ENCODE peak calls at places on chromosomes 7 and 10, in six cellular contexts. U is stimulated activated CD8-positive, alpha-beta memory T cell treated with anti-CD3 and anti-CD28 coated beads, Interleukin-2, amount 100 ng/mL, for 48 hours; F is CD8-positive, alpha-beta T cell; N is caudate nucleus; S is fibroblast of lung; L is stimulated activated CD4-positive, alpha-beta T cell treated with anti-CD3 and anti-CD28 coated beads, Interleukin-4, amount 100 ng/mL, for 1 hour. J is an unnamed sample.

GRCh38 chr7:116702046-116702445 is 30.1 kb downstream of the MET start:
- DNase-seq in U (no peak), F (no peak), N (no peak), S (no peak), L (no peak), J (no peak)

GRCh38 chr10:61166065-61166464 is 222.1 kb upstream of the RHOBTB1 start:
- DNase-seq in U (no peak), F (no peak), N (no peak), S (no peak), L (no peak), J (no peak)

GRCh38 chr10:29387269-29387668 is 98.4 kb downstream of the LYZL1 start:
- DNase-seq in U (no peak), F (no peak), N (no peak), S (no peak), L (no peak), J (no peak)

GRCh38 chr7:101604331-101604933 is 24.7 kb downstream of the MYL10 start:
- DNase-seq in U (no peak), F (no peak), N (no peak), S (no peak), L (no peak), J (no peak)

GRCh38 chr7:47104206-47104549 is 477.7 kb downstream of the TNS3 start:
- DNase-seq in U (no peak), F (no peak), N (no peak), S (no peak), L (no peak), J (no peak)

GRCh38 chr10:131773321-131773988 is 127.4 kb upstream of the PPP2R2D start:
- DNase-seq in U (no peak), F (no peak), N (no peak), S (no peak), L (no peak), J (peak)

GRCh38 chr10:21720090-21720489 is 186.1 kb downstream of the MLLT10 start:
- DNase-seq in U (no peak), F (no peak), N (no peak), S (peak), L (no peak), J (peak)

GRCh38 chr7:74344786-74345185 is 55.6 kb downstream of the CLIP2 start:
- DNase-seq in U (no peak), F (no peak), N (no peak), S (no peak), L (no peak), J (no peak)

GRCh38 chr7:114759347-114760062 is 162.4 kb upstream of the MDFIC start:
- DNase-seq in U (no peak), F (no peak), N (no peak), S (peak), L (no peak), J (peak)

GRCh38 chr7:22005151-22005550 is 59.5 kb upstream of the CDCA7L start:
- DNase-seq in U (no peak), F (no peak), N (no peak), S (no peak), L (no peak), J (no peak)

GRCh38 chr10:110852255-110852896 is 19.4 kb upstream of the PDCD4 start:
- DNase-seq in U (no peak), F (no peak), N (no peak), S (no peak), L (no peak), J (no peak)

GRCh38 chr7:1662101-1662500 is 8.0 kb upstream of the ELFN1 start:
- DNase-seq in U (no peak), F (no peak), N (no peak), S (no peak), L (no peak), J (no peak)

GRCh38 chr10:3935141-3935540 is 150.1 kb upstream of the KLF6 start:
- DNase-seq in U (peak), F (no peak), N (no peak), S (peak), L (peak), J (no peak)

GRCh38 chr7:105932835-105933477 is 30.1 kb upstream of the CDHR3 start:
- DNase-seq in U (no peak), F (no peak), N (no peak), S (peak), L (no peak), J (no peak)

GRCh38 chr7:11780267-11780666 is 51.7 kb downstream of the THSD7A start:
- DNase-seq in U (no peak), F (no peak), N (no peak), S (no peak), L (no peak), J (no peak)

GRCh38 chr10:76973515-76974289 is 663.9 kb downstream of the KCNMA1 start:
- DNase-seq in U (no peak), F (no peak), N (no peak), S (peak), L (no peak), J (no peak)

GRCh38 chr10:128499956-128500355 is 373.7 kb upstream of the MKI67 start:
- DNase-seq in U (no peak), F (no peak), N (no peak), S (no peak), L (no peak), J (no peak)

GRCh38 chr7:21256310-21256877 is 171.5 kb upstream of the SP4 start:
- DNase-seq in U (no peak), F (no peak), N (no peak), S (peak), L (no peak), J (no peak)

GRCh38 chr10:95815701-95816100 is 59.7 kb downstream of the ENTPD1 start:
- DNase-seq in U (no peak), F (no peak), N (no peak), S (no peak), L (no peak), J (no peak)

GRCh38 chr7:69399038-69399800 is 199.1 kb upstream of the AUTS2 start:
- DNase-seq in U (no peak), F (no peak), N (peak), S (no peak), L (no peak), J (no peak)

GRCh38 chr10:110076559-110077318 is 69.0 kb downstream of the ADD3 start:
- DNase-seq in U (no peak), F (no peak), N (no peak), S (peak), L (no peak), J (peak)

GRCh38 chr10:129491123-129491734 is 24.2 kb downstream of the MGMT start:
- DNase-seq in U (no peak), F (no peak), N (no peak), S (peak), L (no peak), J (no peak)

GRCh38 chr10:112962343-112962742 is 12.3 kb downstream of the TCF7L2 start:
- DNase-seq in U (no peak), F (no peak), N (no peak), S (no peak), L (no peak), J (no peak)

GRCh38 chr7:38934536-38934935 is 25.5 kb upstream of the VPS41 start:
- DNase-seq in U (no peak), F (no peak), N (no peak), S (no peak), L (no peak), J (no peak)

GRCh38 chr7:25597881-25598456 is 369.7 kb upstream of the NPVF start:
- DNase-seq in U (no peak), F (no peak), N (no peak), S (no peak), L (no peak), J (no peak)

GRCh38 chr10:96721207-96721572 is 876 bp upstream of the PIK3AP1 start:
- DNase-seq in U (no peak), F (no peak), N (no peak), S (no peak), L (no peak), J (no peak)

GRCh38 chr7:108193593-108194498 is 63.7 kb upstream of the LAMB4 start:
- DNase-seq in U (no peak), F (no peak), N (no peak), S (no peak), L (no peak), J (no peak)

J was measured in retina.